ENCODE peak calls at places on chromosomes 5 and 9, in nine cellular contexts. H, U, R, O, P, B, K, D and F are unnamed samples.

GRCh38 chr5:14364096-14364495 is 217.5 kb upstream of the OTULINL start:
- DNase-seq in D (no peak), P (no peak), O (no peak), U (no peak), B (no peak), K (no peak), R (peak; percentile 8), H (no peak), F (no peak)

GRCh38 chr5:138873096-138873885 is 1.8 kb downstream of the LRRTM2 start:
- DNase-seq in H (no peak), D (no peak), U (no peak), K (no peak), B (no peak), O (no peak), R (no peak), P (no peak), F (peak; percentile 36)

GRCh38 chr9:71812385-71812784 is 44.1 kb upstream of the CEMIP2 start:
- DNase-seq in O (no peak), R (no peak), D (peak; percentile 65), P (no peak), K (no peak), B (no peak), H (peak; percentile 53), U (no peak), F (peak; percentile 43)

GRCh38 chr5:1732955-1733354 is 66.7 kb downstream of the MRPL36 start:
- DNase-seq in H (no peak), U (no peak), D (no peak), K (no peak), P (no peak), R (no peak), B (no peak), O (no peak), F (no peak)

GRCh38 chr5:148374693-148375360 is 8.9 kb upstream of the FBXO38 start:
- DNase-seq in O (no peak), H (no peak), B (no peak), P (peak; percentile 39), U (no peak), K (peak; percentile 78), R (peak; percentile 20), D (peak; percentile 9), F (no peak)

GRCh38 chr9:124471761-124472160 is 21.5 kb downstream of the ADGRD2 start:
- DNase-seq in R (no peak), H (no peak), B (no peak), D (no peak), K (no peak), P (no peak), U (no peak), O (no peak), F (no peak)

GRCh38 chr5:93830893-93831292 is 89.5 kb upstream of the POU5F2 start:
- DNase-seq in U (no peak), R (no peak), B (no peak), D (no peak), H (no peak), O (no peak), P (no peak), K (no peak), F (no peak)

GRCh38 chr9:91676042-91676441 is 252.4 kb upstream of the NFIL3 start:
- DNase-seq in R (no peak), O (no peak), H (no peak), P (no peak), D (no peak), U (no peak), K (peak; percentile 14), B (no peak), F (no peak)

GRCh38 chr5:35029333-35029732 is 18.4 kb downstream of the AGXT2 start:
- DNase-seq in H (no peak), O (no peak), U (no peak), P (no peak), K (peak; percentile 94), R (no peak), B (peak; percentile 56), D (no peak), F (no peak)

GRCh38 chr5:119655081-119655480 is 25.7 kb downstream of the FAM170A start:
- DNase-seq in D (no peak), H (no peak), R (no peak), K (peak; percentile 47), U (no peak), P (no peak), B (no peak), O (no peak), F (no peak)

GRCh38 chr5:127599847-127600246 is 49.0 kb upstream of the CTXN3 start:
- DNase-seq in R (no peak), H (no peak), O (no peak), P (no peak), U (no peak), B (no peak), K (no peak), D (no peak), F (no peak)

GRCh38 chr5:148397968-148398595 is 14.3 kb downstream of the FBXO38 start:
- DNase-seq in D (no peak), R (no peak), P (no peak), U (no peak), K (no peak), H (no peak), O (no peak), B (no peak), F (no peak)

GRCh38 chr5:41412496-41412895 is 97.9 kb downstream of the PLCXD3 start:
- DNase-seq in U (no peak), B (no peak), R (no peak), O (no peak), D (no peak), K (no peak), H (no peak), P (no peak), F (no peak)

GRCh38 chr9:86885232-86885631 is 62.1 kb downstream of the GAS1 start:
- DNase-seq in H (no peak), B (no peak), K (no peak), R (no peak), U (no peak), P (no peak), O (no peak), D (no peak), F (no peak)

GRCh38 chr9:73081979-73082657 is 69.5 kb upstream of the ANXA1 start:
- DNase-seq in H (no peak), D (no peak), P (no peak), O (no peak), B (peak; percentile 63), U (no peak), R (peak; percentile 34), K (peak; percentile 66), F (no peak)

GRCh38 chr9:1173986-1174385 is 123.8 kb downstream of the DMRT2 start:
- DNase-seq in H (no peak), R (no peak), B (peak; percentile 89), D (no peak), P (no peak), O (no peak), K (no peak), U (no peak), F (no peak)

GRCh38 chr5:178383919-178384814 is 151.6 kb upstream of the PHYKPL start:
- DNase-seq in O (no peak), U (no peak), P (no peak), K (no peak), B (peak; percentile 22), R (no peak), H (no peak), D (no peak), F (no peak)

GRCh38 chr5:55072668-55073067 is 29.8 kb upstream of the GZMA start:
- DNase-seq in K (peak; percentile 12), P (peak; percentile 36), O (no peak), B (no peak), H (no peak), D (no peak), U (no peak), R (no peak), F (no peak)

GRCh38 chr9:133506653-133507038 is 18.1 kb downstream of the MYMK start:
- DNase-seq in U (no peak), K (peak; percentile 57), D (no peak), B (peak; percentile 37), H (no peak), R (no peak), O (peak; percentile 82), P (no peak), F (no peak)

GRCh38 chr9:71001780-71002386 is 119.5 kb downstream of the TRPM3 start:
- DNase-seq in B (no peak), K (peak; percentile 28), H (no peak), D (no peak), P (peak; percentile 26), O (no peak), R (no peak), U (no peak), F (no peak)

GRCh38 chr5:166111021-166111420 is 2180.4 kb upstream of the WWC1 start:
- DNase-seq in U (no peak), P (no peak), O (no peak), K (no peak), H (no peak), D (no peak), R (no peak), B (no peak), F (no peak)

GRCh38 chr5:103475629-103476240 is 86.9 kb downstream of the NUDT12 start:
- DNase-seq in U (no peak), B (peak; percentile 37), R (peak; percentile 36), P (no peak), H (no peak), K (peak; percentile 60), D (no peak), O (no peak), F (no peak)

GRCh38 chr9:133727277-133727875 is 10.8 kb downstream of the SARDH start:
- DNase-seq in P (no peak), H (no peak), K (no peak), D (no peak), O (no peak), R (no peak), U (peak; percentile 81), B (no peak), F (no peak)

GRCh38 chr9:37917801-37918664 is 14.1 kb upstream of the SLC25A51 start:
- DNase-seq in B (no peak), R (no peak), H (no peak), U (no peak), D (no peak), K (no peak), P (no peak), O (peak; percentile 59), F (no peak)

GRCh38 chr5:78295035-78295961 is 800 bp upstream of the AP3B1 start:
- DNase-seq in D (no peak), H (no peak), P (peak; percentile 59), U (no peak), O (peak; percentile 59), B (no peak), R (peak; percentile 24), K (peak; percentile 6), F (no peak)

GRCh38 chr9:79969383-79969782 is 397.6 kb downstream of the TLE4 start:
- DNase-seq in D (no peak), H (no peak), B (no peak), K (no peak), R (no peak), P (no peak), O (no peak), U (no peak), F (no peak)

GRCh38 chr5:5183192-5183699 is 43.1 kb downstream of the ADAMTS16 start:
- DNase-seq in H (no peak), R (no peak), K (no peak), D (no peak), B (no peak), O (no peak), P (no peak), U (no peak), F (no peak)

GRCh38 chr5:136309376-136309775 is 56.0 kb downstream of the TRPC7 start:
- DNase-seq in U (no peak), B (no peak), D (no peak), P (no peak), K (no peak), H (no peak), R (no peak), O (no peak), F (no peak)

GRCh38 chr5:54944364-54944763 is 41.0 kb downstream of the ESM1 start:
- DNase-seq in K (peak; percentile 54), O (no peak), B (peak; percentile 16), R (no peak), U (no peak), D (no peak), P (peak; percentile 65), H (no peak), F (no peak)

GRCh38 chr9:38278457-38278856 is 114.0 kb upstream of the ALDH1B1 start:
- DNase-seq in K (no peak), O (no peak), B (no peak), U (peak; percentile 48), D (no peak), H (no peak), R (no peak), P (no peak), F (no peak)

GRCh38 chr5:62371409-62371808 is 32.3 kb downstream of the DIMT1 start:
- DNase-seq in D (no peak), O (no peak), R (no peak), B (no peak), H (no peak), K (peak; percentile 29), U (no peak), P (no peak), F (no peak)